ENCODE peak calls at places on chromosome 12, in seven cellular contexts. One of them, this sample, is unnamed.

GRCh38 chr12:127233016-127233415 is 1034.0 kb upstream of the TMEM132C start:
- DNase-seq in ovary: no peak
- DNase-seq in GM12878: no peak
- DNase-seq in esophagus squamous epithelium: no peak
- DNase-seq in A549: no peak
- DNase-seq in GM12891: no peak
- DNase-seq in HCT116: no peak
- DNase-seq in this sample: no peak

GRCh38 chr12:102676812-102677211 is 196.4 kb upstream of the IGF1 start:
- DNase-seq in ovary: no peak
- DNase-seq in GM12878: no peak
- DNase-seq in esophagus squamous epithelium: no peak
- DNase-seq in A549: no peak
- DNase-seq in GM12891: no peak
- DNase-seq in HCT116: no peak
- DNase-seq in this sample: no peak

GRCh38 chr12:74349925-74350324 is 187.7 kb upstream of the ATXN7L3B start:
- DNase-seq in ovary: no peak
- DNase-seq in GM12878: no peak
- DNase-seq in esophagus squamous epithelium: no peak
- DNase-seq in A549: no peak
- DNase-seq in GM12891: no peak
- DNase-seq in HCT116: no peak
- DNase-seq in this sample: no peak

GRCh38 chr12:130611026-130611905 is 104.8 kb downstream of the RIMBP2 start:
- DNase-seq in ovary: no peak
- DNase-seq in GM12878: no peak
- DNase-seq in esophagus squamous epithelium: no peak
- DNase-seq in A549: no peak
- DNase-seq in GM12891: no peak
- DNase-seq in HCT116: no peak
- DNase-seq in this sample: no peak

GRCh38 chr12:13069380-13069779 is 25.2 kb downstream of the FAM234B start:
- DNase-seq in ovary: no peak
- DNase-seq in GM12878: no peak
- DNase-seq in esophagus squamous epithelium: no peak
- DNase-seq in A549: no peak
- DNase-seq in GM12891: no peak
- DNase-seq in HCT116: no peak
- DNase-seq in this sample: no peak

GRCh38 chr12:41018010-41018409 is 170.1 kb upstream of the PDZRN4 start:
- DNase-seq in ovary: no peak
- DNase-seq in GM12878: no peak
- DNase-seq in esophagus squamous epithelium: no peak
- DNase-seq in A549: no peak
- DNase-seq in GM12891: no peak
- DNase-seq in HCT116: no peak
- DNase-seq in this sample: no peak

GRCh38 chr12:103880299-103881142 is 39.5 kb upstream of the NT5DC3 start:
- DNase-seq in ovary: no peak
- DNase-seq in GM12878: peak; percentile 74
- DNase-seq in esophagus squamous epithelium: no peak
- DNase-seq in A549: peak; percentile 16
- DNase-seq in GM12891: no peak
- DNase-seq in HCT116: no peak
- DNase-seq in this sample: no peak

GRCh38 chr12:6276936-6277615 is 33.4 kb upstream of the PLEKHG6 start:
- DNase-seq in ovary: no peak
- DNase-seq in GM12878: no peak
- DNase-seq in esophagus squamous epithelium: no peak
- DNase-seq in A549: peak; percentile 61
- DNase-seq in GM12891: no peak
- DNase-seq in HCT116: no peak
- DNase-seq in this sample: no peak

GRCh38 chr12:42481368-42481767 is 108.2 kb downstream of the PRICKLE1 start:
- DNase-seq in ovary: no peak
- DNase-seq in GM12878: no peak
- DNase-seq in esophagus squamous epithelium: no peak
- DNase-seq in A549: no peak
- DNase-seq in GM12891: no peak
- DNase-seq in HCT116: no peak
- DNase-seq in this sample: no peak

GRCh38 chr12:77349703-77350102 is 284.3 kb upstream of the E2F7 start:
- DNase-seq in ovary: no peak
- DNase-seq in GM12878: no peak
- DNase-seq in esophagus squamous epithelium: no peak
- DNase-seq in A549: no peak
- DNase-seq in GM12891: no peak
- DNase-seq in HCT116: no peak
- DNase-seq in this sample: no peak

GRCh38 chr12:131736807-131737484 is 26.1 kb downstream of the SFSWAP start:
- DNase-seq in ovary: no peak
- DNase-seq in GM12878: no peak
- DNase-seq in esophagus squamous epithelium: no peak
- DNase-seq in A549: peak; percentile 83
- DNase-seq in GM12891: no peak
- DNase-seq in HCT116: peak; percentile 95
- DNase-seq in this sample: no peak

GRCh38 chr12:9049520-9050133 is 60.3 kb downstream of the KLRG1 start:
- DNase-seq in ovary: no peak
- DNase-seq in GM12878: no peak
- DNase-seq in esophagus squamous epithelium: no peak
- DNase-seq in A549: peak; percentile 57
- DNase-seq in GM12891: no peak
- DNase-seq in HCT116: peak; percentile 48
- DNase-seq in this sample: no peak

GRCh38 chr12:501722-502447 is 42.1 kb downstream of the B4GALNT3 start:
- DNase-seq in ovary: no peak
- DNase-seq in GM12878: no peak
- DNase-seq in esophagus squamous epithelium: no peak
- DNase-seq in A549: no peak
- DNase-seq in GM12891: no peak
- DNase-seq in HCT116: no peak
- DNase-seq in this sample: no peak

GRCh38 chr12:70762000-70762399 is 124.8 kb upstream of the PTPRB start:
- DNase-seq in ovary: no peak
- DNase-seq in GM12878: no peak
- DNase-seq in esophagus squamous epithelium: no peak
- DNase-seq in A549: no peak
- DNase-seq in GM12891: no peak
- DNase-seq in HCT116: no peak
- DNase-seq in this sample: no peak

GRCh38 chr12:92627511-92627910 is 75.3 kb upstream of the PLEKHG7 start:
- DNase-seq in ovary: no peak
- DNase-seq in GM12878: no peak
- DNase-seq in esophagus squamous epithelium: no peak
- DNase-seq in A549: no peak
- DNase-seq in GM12891: no peak
- DNase-seq in HCT116: no peak
- DNase-seq in this sample: no peak
- TF ChIP-seq POLR2A in ovary: no peak
- TF ChIP-seq POLR2A in GM12878: no peak
- TF ChIP-seq POLR2A in esophagus squamous epithelium: no peak
- TF ChIP-seq POLR2A in A549: no peak
- TF ChIP-seq POLR2A in GM12891: no peak
- TF ChIP-seq POLR2A in HCT116: no peak
- TF ChIP-seq POLR2A in this sample: no peak

GRCh38 chr12:117188961-117189724 is 1.1 kb downstream of the FBXO21 start:
- DNase-seq in ovary: peak; percentile 50
- DNase-seq in GM12878: no peak
- DNase-seq in esophagus squamous epithelium: no peak
- DNase-seq in A549: peak; percentile 19
- DNase-seq in GM12891: no peak
- DNase-seq in HCT116: no peak
- DNase-seq in this sample: no peak
- TF ChIP-seq POLR2A in ovary: peak; percentile 3
- TF ChIP-seq POLR2A in GM12878: no peak
- TF ChIP-seq POLR2A in esophagus squamous epithelium: no peak
- TF ChIP-seq POLR2A in A549: no peak
- TF ChIP-seq POLR2A in GM12891: no peak
- TF ChIP-seq POLR2A in HCT116: no peak
- TF ChIP-seq POLR2A in this sample: no peak

GRCh38 chr12:2841056-2841455 is 6.2 kb upstream of the NRIP2 start:
- DNase-seq in ovary: no peak
- DNase-seq in GM12878: no peak
- DNase-seq in esophagus squamous epithelium: no peak
- DNase-seq in A549: no peak
- DNase-seq in GM12891: no peak
- DNase-seq in HCT116: no peak
- DNase-seq in this sample: no peak

GRCh38 chr12:2842948-2843347 is 8.1 kb upstream of the NRIP2 start:
- DNase-seq in ovary: no peak
- DNase-seq in GM12878: no peak
- DNase-seq in esophagus squamous epithelium: no peak
- DNase-seq in A549: no peak
- DNase-seq in GM12891: no peak
- DNase-seq in HCT116: no peak
- DNase-seq in this sample: no peak

GRCh38 chr12:2844786-2845185 is 10.0 kb upstream of the NRIP2 start:
- DNase-seq in ovary: no peak
- DNase-seq in GM12878: no peak
- DNase-seq in esophagus squamous epithelium: no peak
- DNase-seq in A549: no peak
- DNase-seq in GM12891: no peak
- DNase-seq in HCT116: no peak
- DNase-seq in this sample: no peak

GRCh38 chr12:2845280-2845679 is 10.4 kb upstream of the NRIP2 start:
- DNase-seq in ovary: peak; percentile 70
- DNase-seq in GM12878: no peak
- DNase-seq in esophagus squamous epithelium: no peak
- DNase-seq in A549: no peak
- DNase-seq in GM12891: no peak
- DNase-seq in HCT116: no peak
- DNase-seq in this sample: no peak
- TF ChIP-seq POLR2A in ovary: no peak
- TF ChIP-seq POLR2A in GM12878: no peak
- TF ChIP-seq POLR2A in esophagus squamous epithelium: no peak
- TF ChIP-seq POLR2A in A549: no peak
- TF ChIP-seq POLR2A in GM12891: no peak
- TF ChIP-seq POLR2A in HCT116: no peak
- TF ChIP-seq POLR2A in this sample: no peak

DNA sequence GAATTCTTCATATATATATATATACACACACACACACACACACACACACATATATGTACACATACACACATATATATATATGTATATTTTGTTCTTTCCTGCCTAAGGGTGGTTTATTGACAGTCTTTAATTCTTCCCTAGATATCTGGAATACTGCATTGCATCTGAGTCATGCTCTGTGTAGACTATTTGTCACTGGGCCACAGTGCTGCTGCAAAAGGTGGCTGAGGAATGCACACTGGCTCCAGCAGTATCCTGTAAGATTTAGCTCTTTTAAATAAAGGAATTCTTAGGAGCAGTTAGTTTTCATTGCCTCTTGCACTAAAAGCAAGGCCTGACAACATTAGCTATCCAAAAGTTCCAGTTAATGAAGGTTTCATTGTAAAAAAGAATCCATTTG is 200.9 kb downstream of the APAF1 start:
- DNase-seq in ovary: no peak
- DNase-seq in GM12878: no peak
- DNase-seq in esophagus squamous epithelium: no peak
- DNase-seq in A549: no peak
- DNase-seq in GM12891: no peak
- DNase-seq in HCT116: no peak
- DNase-seq in this sample: no peak
- TF ChIP-seq POLR2A in ovary: no peak
- TF ChIP-seq POLR2A in GM12878: no peak
- TF ChIP-seq POLR2A in esophagus squamous epithelium: no peak
- TF ChIP-seq POLR2A in A549: no peak
- TF ChIP-seq POLR2A in GM12891: no peak
- TF ChIP-seq POLR2A in HCT116: no peak
- TF ChIP-seq POLR2A in this sample: no peak

GRCh38 chr12:122946690-122947271 is 19.5 kb downstream of the ABCB9 start:
- DNase-seq in ovary: no peak
- DNase-seq in GM12878: peak; percentile 59
- DNase-seq in esophagus squamous epithelium: peak; percentile 62
- DNase-seq in A549: peak; percentile 92
- DNase-seq in GM12891: peak; percentile 72
- DNase-seq in HCT116: peak; percentile 92
- DNase-seq in this sample: peak; percentile 61
- TF ChIP-seq POLR2A in ovary: no peak
- TF ChIP-seq POLR2A in GM12878: no peak
- TF ChIP-seq POLR2A in esophagus squamous epithelium: peak; percentile 39
- TF ChIP-seq POLR2A in A549: no peak
- TF ChIP-seq POLR2A in GM12891: peak; percentile 51
- TF ChIP-seq POLR2A in HCT116: no peak
- TF ChIP-seq POLR2A in this sample: no peak

DNA sequence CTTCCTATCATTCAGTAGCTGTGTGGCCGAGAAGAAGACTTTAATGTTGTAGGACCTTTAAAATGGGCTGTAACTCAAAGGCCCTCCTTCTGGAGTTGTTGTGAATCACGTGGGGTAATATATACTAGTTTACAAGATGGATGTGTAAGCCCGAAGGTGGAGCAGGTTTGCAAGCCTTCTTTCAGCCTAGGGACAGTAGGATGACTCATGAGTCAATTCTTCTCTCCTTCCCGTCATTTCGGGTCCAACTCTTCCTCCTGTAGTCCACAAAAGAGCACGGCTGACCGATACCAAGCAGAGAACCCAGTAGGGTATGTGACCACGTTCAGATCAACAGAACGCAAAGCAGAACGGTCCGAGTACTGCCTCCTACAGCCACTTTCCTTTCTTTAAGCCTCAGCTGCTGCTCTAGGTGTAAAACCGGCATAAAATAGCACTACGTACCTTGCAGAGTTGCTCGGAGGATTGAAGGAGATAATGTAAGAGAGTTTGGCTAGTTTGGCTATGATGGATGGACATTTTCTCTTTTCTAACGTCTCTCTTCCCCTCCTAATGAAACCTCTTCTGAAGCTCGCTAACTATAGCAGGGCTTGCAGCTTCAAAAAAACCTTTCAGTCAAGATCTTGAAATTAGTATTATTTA is 1.3 kb upstream of the RASSF3 start:
- DNase-seq in ovary: no peak
- DNase-seq in GM12878: peak; percentile 58
- DNase-seq in esophagus squamous epithelium: no peak
- DNase-seq in A549: peak; percentile 92
- DNase-seq in GM12891: peak; percentile 45
- DNase-seq in HCT116: peak; percentile 81
- DNase-seq in this sample: peak; percentile 41
- TF ChIP-seq POLR2A in ovary: no peak
- TF ChIP-seq POLR2A in GM12878: peak; percentile 63
- TF ChIP-seq POLR2A in esophagus squamous epithelium: no peak
- TF ChIP-seq POLR2A in A549: peak; percentile 28
- TF ChIP-seq POLR2A in GM12891: peak; percentile 67
- TF ChIP-seq POLR2A in HCT116: peak; percentile 57
- TF ChIP-seq POLR2A in this sample: peak; percentile 65

GRCh38 chr12:16347391-16348298 is at the start of gene MGST1:
- DNase-seq in ovary: no peak
- DNase-seq in GM12878: peak; percentile 11
- DNase-seq in esophagus squamous epithelium: no peak
- DNase-seq in A549: peak; percentile 88
- DNase-seq in GM12891: peak; percentile 19
- DNase-seq in HCT116: peak; percentile 57
- DNase-seq in this sample: no peak
- TF ChIP-seq POLR2A in ovary: no peak
- TF ChIP-seq POLR2A in GM12878: peak; percentile 46
- TF ChIP-seq POLR2A in esophagus squamous epithelium: no peak
- TF ChIP-seq POLR2A in A549: peak; percentile 97
- TF ChIP-seq POLR2A in GM12891: peak; percentile 81
- TF ChIP-seq POLR2A in HCT116: peak; percentile 87
- TF ChIP-seq POLR2A in this sample: no peak